ENCODE peak calls at places on chromosomes 2 and 18, in five cellular contexts. G is activated gamma-delta T cell, K is NCI-H2227 treated with DMSO at 0.1 percent for 48 hours, J is smooth muscle cell of the brain vasculature, N is HFFc6. E is an unnamed sample.

GRCh38 chr2:216015722-216016464 is 2.5 kb upstream of the MREG start:
- DNase-seq in G (no peak), K (no peak), J (no peak), N (no peak), E (no peak)

GRCh38 chr18:79847606-79848293 is 50.0 kb downstream of the KCNG2 start:
- DNase-seq in G (no peak), K (no peak), J (no peak), N (no peak), E (no peak)

GRCh38 chr2:121093735-121094520 is 191.1 kb downstream of the TFCP2L1 start:
- DNase-seq in G (no peak), K (no peak), J (no peak), N (peak), E (no peak)

GRCh38 chr2:5453224-5453623 is 239.0 kb upstream of the SOX11 start:
- DNase-seq in G (no peak), K (no peak), J (no peak), N (no peak), E (no peak)

GRCh38 chr2:71669628-71670429 is 216.5 kb downstream of the DYSF start:
- DNase-seq in G (no peak), K (no peak), J (no peak), N (no peak), E (no peak)

GRCh38 chr2:43059183-43059897 is 167.1 kb downstream of the ZFP36L2 start:
- DNase-seq in G (no peak), K (no peak), J (no peak), N (peak), E (peak)

GRCh38 chr2:131724019-131724418 is 196.3 kb downstream of the CCDC74A start:
- DNase-seq in G (peak), K (no peak), J (no peak), N (no peak), E (no peak)

GRCh38 chr18:61322265-61322873 is 10.9 kb upstream of the CDH20 start:
- DNase-seq in G (no peak), K (peak), J (peak), N (peak), E (peak)

GRCh38 chr18:41099451-41099850 is 855.6 kb upstream of the PIK3C3 start:
- DNase-seq in G (no peak), K (no peak), J (no peak), N (no peak), E (no peak)

GRCh38 chr2:212939777-212940531 is 211.5 kb downstream of the IKZF2 start:
- DNase-seq in G (no peak), K (no peak), J (no peak), N (no peak), E (no peak)

E was measured in GM04504.